ENCODE peak calls at places on chromosomes 11 and 22, in five cellular contexts. R, A, F, L and S are unnamed samples.

GRCh38 chr11:35583126-35583525 is 35.1 kb upstream of the FJX1 start:
- DNase-seq in L (no peak), A (no peak), R (no peak), F (no peak), S (peak; percentile 90)

GRCh38 chr11:36041988-36042606 is 98.2 kb downstream of the LDLRAD3 start:
- DNase-seq in R (no peak), F (no peak), L (no peak), A (peak; percentile 8), S (no peak)

GRCh38 chr11:106585061-106585460 is 433.2 kb downstream of the GUCY1A2 start:
- DNase-seq in F (no peak), A (peak; percentile 6), R (no peak), L (no peak), S (no peak)

GRCh38 chr11:13343931-13344717 is 66.5 kb downstream of the BMAL1 start:
- DNase-seq in L (no peak), R (peak; percentile 85), A (peak; percentile 80), F (peak; percentile 75), S (no peak)

GRCh38 chr11:77752518-77752917 is 68.0 kb downstream of the RSF1 start:
- DNase-seq in R (no peak), L (no peak), F (no peak), A (no peak), S (no peak)

GRCh38 chr22:42313204-42313603 is 42.8 kb upstream of the TCF20 start:
- DNase-seq in F (no peak), L (no peak), R (no peak), A (no peak), S (no peak)

GRCh38 chr22:37508431-37508963 is 10.7 kb downstream of the CARD10 start:
- DNase-seq in A (no peak), R (no peak), F (no peak), L (no peak), S (no peak)

GRCh38 chr22:41925783-41926460 is 684 bp downstream of the TNFRSF13C start:
- DNase-seq in F (peak; percentile 91), R (peak; percentile 92), L (no peak), A (peak; percentile 48), S (no peak)

GRCh38 chr22:23105919-23106853 is 35.6 kb downstream of the RSPH14 start:
- DNase-seq in L (no peak), R (no peak), F (no peak), A (no peak), S (no peak)